ENCODE peak calls at places on chromosomes 3 and 15, in ten cellular contexts. W is A549, A is cardiac fibroblast, E is endothelial cell, O is suprapubic skin, R is AG04449, U is stomach, Z is astrocyte of the spinal cord, M is omental fat pad, X is pancreas. P is an unnamed sample.

GRCh38 chr15:89781891-89782618 is 5.9 kb downstream of the MESP2 start:
- DNase-seq in W (no peak), A (peak), E (no peak), O (no peak), R (no peak), U (no peak), Z (peak), M (no peak), X (peak), P (no peak)

GRCh38 chr3:9111349-9112265 is 137.8 kb downstream of the SRGAP3 start:
- DNase-seq in W (no peak), A (no peak), E (peak), O (no peak), R (no peak), U (no peak), Z (no peak), M (no peak), X (no peak), P (no peak)

GRCh38 chr3:8637348-8637747 is 7.2 kb downstream of the SSUH2 start:
- DNase-seq in W (no peak), A (no peak), E (no peak), O (no peak), R (no peak), U (no peak), Z (no peak), M (no peak), X (no peak), P (no peak)

GRCh38 chr3:73863546-73864079 is 238.9 kb upstream of the PDZRN3 start:
- DNase-seq in W (no peak), A (no peak), E (no peak), O (no peak), R (no peak), U (no peak), Z (no peak), M (no peak), X (no peak), P (no peak)

GRCh38 chr3:53274938-53275666 is 19.3 kb upstream of the TKT start:
- DNase-seq in W (no peak), A (no peak), E (no peak), O (no peak), R (no peak), U (no peak), Z (no peak), M (no peak), X (no peak), P (no peak)

GRCh38 chr3:106249159-106249558 is 380.3 kb upstream of the CBLB start:
- DNase-seq in W (no peak), A (peak), E (no peak), O (no peak), R (peak), U (no peak), Z (peak), M (no peak), X (no peak), P (no peak)

GRCh38 chr15:72195101-72195511 is 2.5 kb downstream of the GRAMD2A start:
- DNase-seq in W (peak), A (no peak), E (no peak), O (no peak), R (no peak), U (no peak), Z (no peak), M (no peak), X (no peak), P (no peak)

GRCh38 chr3:123256256-123256655 is 54.5 kb downstream of the SEC22A start:
- DNase-seq in W (no peak), A (no peak), E (no peak), O (no peak), R (no peak), U (no peak), Z (no peak), M (no peak), X (no peak), P (no peak)

GRCh38 chr3:38124324-38125122 is 12.4 kb downstream of the ACAA1 start:
- DNase-seq in W (no peak), A (no peak), E (no peak), O (peak), R (no peak), U (peak), Z (no peak), M (no peak), X (no peak), P (peak)

GRCh38 chr3:135503429-135504083 is 462.0 kb upstream of the PPP2R3A start:
- DNase-seq in W (peak), A (peak), E (peak), O (no peak), R (no peak), U (peak), Z (peak), M (peak), X (peak), P (no peak)

GRCh38 chr3:142962520-142963265 is 781 bp downstream of the PAQR9 start:
- DNase-seq in W (peak), A (no peak), E (no peak), O (no peak), R (no peak), U (no peak), Z (no peak), M (no peak), X (no peak), P (no peak)

GRCh38 chr3:105842943-105843342 is 25.9 kb downstream of the CBLB start:
- DNase-seq in W (no peak), A (no peak), E (no peak), O (no peak), R (no peak), U (no peak), Z (no peak), M (no peak), X (no peak), P (no peak)

GRCh38 chr15:55897560-55898336 is 95.7 kb downstream of the NEDD4 start:
- DNase-seq in W (peak), A (peak), E (peak), O (no peak), R (no peak), U (peak), Z (peak), M (no peak), X (peak), P (no peak)

GRCh38 chr15:28989239-28989830 is 103.6 kb downstream of the APBA2 start:
- DNase-seq in W (peak), A (no peak), E (peak), O (no peak), R (no peak), U (no peak), Z (no peak), M (no peak), X (no peak), P (no peak)

GRCh38 chr3:125115640-125116039 is 59.8 kb upstream of the HEG1 start:
- DNase-seq in W (no peak), A (peak), E (no peak), O (peak), R (no peak), U (no peak), Z (peak), M (no peak), X (no peak), P (no peak)

GRCh38 chr15:77025066-77025435 is 30.1 kb downstream of the PSTPIP1 start:
- DNase-seq in W (no peak), A (no peak), E (no peak), O (peak), R (no peak), U (no peak), Z (no peak), M (no peak), X (no peak), P (peak)

GRCh38 chr3:1195922-1196321 is 103.1 kb downstream of the CNTN6 start:
- DNase-seq in W (no peak), A (peak), E (no peak), O (no peak), R (peak), U (no peak), Z (peak), M (no peak), X (no peak), P (no peak)

GRCh38 chr15:42385206-42385979 is 26.1 kb downstream of the CAPN3 start:
- DNase-seq in W (peak), A (peak), E (peak), O (no peak), R (no peak), U (peak), Z (peak), M (no peak), X (no peak), P (no peak)

GRCh38 chr3:9226326-9226725 is 23.1 kb downstream of the SRGAP3 start:
- DNase-seq in W (no peak), A (peak), E (no peak), O (no peak), R (no peak), U (no peak), Z (peak), M (no peak), X (no peak), P (no peak)

GRCh38 chr15:81779181-81779580 is 266.6 kb downstream of the MEX3B start:
- DNase-seq in W (no peak), A (no peak), E (no peak), O (no peak), R (no peak), U (no peak), Z (no peak), M (no peak), X (no peak), P (no peak)

GRCh38 chr3:21942328-21942727 is 191.3 kb upstream of the ZNF385D start:
- DNase-seq in W (no peak), A (peak), E (no peak), O (no peak), R (peak), U (no peak), Z (peak), M (no peak), X (no peak), P (no peak)

GRCh38 chr3:122754867-122755835 is 38.5 kb downstream of the HSPBAP1 start:
- DNase-seq in W (peak), A (peak), E (peak), O (no peak), R (no peak), U (no peak), Z (peak), M (no peak), X (no peak), P (no peak)

GRCh38 chr3:29427266-29428103 is 146.6 kb downstream of the RBMS3 start:
- DNase-seq in W (no peak), A (no peak), E (no peak), O (no peak), R (peak), U (no peak), Z (no peak), M (no peak), X (no peak), P (no peak)

GRCh38 chr15:72222433-72222832 is 8.6 kb downstream of the PKM start:
- DNase-seq in W (peak), A (peak), E (no peak), O (no peak), R (no peak), U (no peak), Z (no peak), M (no peak), X (no peak), P (no peak)

GRCh38 chr3:184537885-184538599 is 23.5 kb upstream of the EPHB3 start:
- DNase-seq in W (no peak), A (no peak), E (no peak), O (no peak), R (no peak), U (no peak), Z (no peak), M (no peak), X (no peak), P (peak)

GRCh38 chr15:86863226-86863915 is 783.7 kb downstream of the AGBL1 start:
- DNase-seq in W (no peak), A (peak), E (no peak), O (no peak), R (peak), U (no peak), Z (peak), M (no peak), X (no peak), P (no peak)

DNA sequence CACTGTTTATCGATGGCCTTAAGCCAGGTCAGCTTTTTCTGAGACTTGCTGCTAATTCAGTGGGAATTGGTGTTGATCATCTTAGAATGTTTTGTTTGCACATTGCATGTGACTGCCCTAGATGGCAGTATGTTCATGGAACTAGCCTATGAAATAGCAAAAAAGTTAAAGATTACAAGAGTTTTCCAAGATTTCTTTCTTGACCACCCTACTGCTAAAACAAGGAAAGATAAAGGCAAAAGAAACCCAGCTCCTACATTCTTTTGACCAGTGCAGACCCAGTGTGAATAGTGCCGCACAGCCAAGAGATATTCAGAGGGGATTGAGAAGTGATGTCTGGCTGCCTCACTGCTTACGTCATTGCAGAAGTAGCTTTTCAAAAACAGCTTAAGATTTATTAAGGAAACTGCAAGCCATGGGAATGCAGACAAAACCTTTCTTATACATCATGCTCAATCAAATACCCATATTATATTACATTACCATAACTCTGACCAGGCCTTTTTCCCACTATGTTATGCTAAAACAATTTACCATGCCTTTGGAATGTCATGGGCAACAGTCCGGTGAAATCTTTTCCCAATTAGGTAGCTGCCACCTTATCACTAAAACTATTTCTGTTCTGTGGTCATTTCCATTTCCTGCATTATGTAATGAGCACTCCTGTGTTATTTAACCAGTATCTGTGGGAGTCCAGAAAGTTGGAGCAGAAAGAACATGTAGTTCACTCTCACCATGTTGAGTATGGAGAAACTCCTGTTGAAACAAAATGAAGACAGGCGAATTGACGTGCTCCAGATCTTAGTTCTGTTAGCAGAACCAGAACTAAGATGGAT is 6.0 kb downstream of the PHLDB2 start:
- DNase-seq in W (peak), A (peak), E (no peak), O (no peak), R (peak), U (no peak), Z (peak), M (no peak), X (no peak), P (no peak)
- TF ChIP-seq CTCF in W (peak), A (peak), E (no peak), O (no peak), R (peak), U (no peak), Z (peak), M (no peak), X (no peak), P (peak)

DNA sequence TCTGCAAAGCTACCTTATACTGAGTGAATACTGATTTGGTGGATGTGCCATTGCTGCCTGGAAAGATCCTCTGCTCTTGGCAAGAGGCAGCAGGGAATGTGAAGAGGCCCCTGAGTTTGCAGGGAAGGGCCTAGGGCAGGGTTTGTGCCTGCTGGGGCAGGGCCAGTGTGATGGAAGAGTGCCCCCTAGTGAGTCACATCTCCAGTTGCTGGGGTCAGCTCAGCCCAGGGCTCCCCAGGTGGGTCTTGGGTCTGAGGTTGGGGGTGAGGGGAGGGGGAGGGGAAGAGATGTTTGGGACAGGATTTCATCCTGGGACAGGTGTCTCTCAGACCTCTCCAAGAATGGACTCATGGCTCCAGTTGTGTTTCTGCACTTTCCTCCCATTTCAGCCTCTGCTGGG is 4.1 kb upstream of the AMOTL2 start:
- DNase-seq in W (no peak), A (peak), E (no peak), O (peak), R (no peak), U (no peak), Z (no peak), M (peak), X (peak), P (peak)
- TF ChIP-seq CTCF in W (peak), A (peak), E (no peak), O (peak), R (no peak), U (no peak), Z (peak), M (no peak), X (peak), P (peak)

GRCh38 chr3:194985031-194985578 is 285.9 kb downstream of the XXYLT1 start:
- DNase-seq in W (no peak), A (peak), E (peak), O (peak), R (no peak), U (peak), Z (peak), M (no peak), X (peak), P (peak)
- TF ChIP-seq CTCF in W (no peak), A (peak), E (no peak), O (peak), R (peak), U (no peak), Z (peak), M (no peak), X (no peak), P (no peak)

GRCh38 chr3:192844366-192844765 is 73.3 kb downstream of the MB21D2 start:
- DNase-seq in W (no peak), A (no peak), E (no peak), O (no peak), R (no peak), U (no peak), Z (no peak), M (no peak), X (no peak), P (no peak)
- TF ChIP-seq CTCF in W (no peak), A (no peak), E (no peak), O (no peak), R (no peak), U (no peak), Z (no peak), M (no peak), X (no peak), P (no peak)

DNA sequence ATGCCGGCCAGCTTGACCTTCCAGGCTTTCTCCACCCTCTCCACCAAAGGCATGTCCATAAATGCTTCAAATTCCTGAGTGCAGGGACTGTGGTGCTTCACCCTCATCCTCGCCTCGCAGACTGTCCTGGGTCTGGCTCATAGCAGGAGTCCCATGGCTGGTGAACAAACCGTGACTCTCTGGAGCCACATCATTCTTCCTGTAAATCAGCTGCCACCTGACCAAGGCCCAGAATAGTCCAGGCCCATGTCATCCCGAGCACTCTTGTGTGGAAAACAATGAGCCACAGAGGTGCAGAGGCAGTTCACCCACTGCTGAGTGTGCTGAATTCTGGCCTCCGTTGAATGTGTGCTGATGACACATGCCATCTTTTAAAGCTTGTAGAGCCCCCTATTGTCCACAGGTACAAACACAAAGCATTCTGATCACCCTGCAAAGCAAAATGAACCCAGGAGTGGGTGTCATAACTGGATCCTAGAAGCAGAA is 68.6 kb downstream of the ABHD5 start:
- DNase-seq in W (peak), A (peak), E (no peak), O (no peak), R (peak), U (no peak), Z (peak), M (no peak), X (no peak), P (no peak)
- TF ChIP-seq CTCF in W (peak), A (peak), E (no peak), O (no peak), R (peak), U (no peak), Z (peak), M (no peak), X (no peak), P (peak)

GRCh38 chr15:45941367-45941766 is 306.5 kb downstream of the SQOR start:
- DNase-seq in W (no peak), A (no peak), E (no peak), O (no peak), R (no peak), U (no peak), Z (no peak), M (no peak), X (no peak), P (no peak)
- TF ChIP-seq CTCF in W (no peak), A (no peak), E (no peak), O (no peak), R (no peak), U (no peak), Z (no peak), M (no peak), X (no peak), P (no peak)

GRCh38 chr3:187717572-187717971 is 15.2 kb upstream of the RTP2 start:
- DNase-seq in W (no peak), A (no peak), E (no peak), O (no peak), R (no peak), U (no peak), Z (no peak), M (no peak), X (no peak), P (no peak)

GRCh38 chr3:187719628-187720336 is 17.4 kb upstream of the RTP2 start:
- DNase-seq in W (no peak), A (no peak), E (no peak), O (no peak), R (no peak), U (no peak), Z (no peak), M (no peak), X (no peak), P (no peak)

GRCh38 chr3:187718802-187719201 is 16.4 kb upstream of the RTP2 start:
- DNase-seq in W (no peak), A (no peak), E (no peak), O (no peak), R (no peak), U (no peak), Z (no peak), M (no peak), X (no peak), P (no peak)

GRCh38 chr3:187713504-187713903 is 11.1 kb upstream of the RTP2 start:
- DNase-seq in W (peak), A (peak), E (no peak), O (no peak), R (no peak), U (no peak), Z (no peak), M (no peak), X (no peak), P (no peak)

GRCh38 chr3:187714404-187714979 is 12.1 kb upstream of the RTP2 start:
- DNase-seq in W (peak), A (peak), E (peak), O (no peak), R (no peak), U (peak), Z (peak), M (peak), X (peak), P (peak)
- TF ChIP-seq CTCF in W (peak), A (peak), E (peak), O (peak), R (peak), U (no peak), Z (peak), M (no peak), X (peak), P (peak)

GRCh38 chr3:25428003-25428861 is at the start of gene RARB:
- DNase-seq in W (peak), A (peak), E (peak), O (peak), R (peak), U (peak), Z (peak), M (no peak), X (peak), P (peak)
- TF ChIP-seq CTCF in W (no peak), A (no peak), E (no peak), O (no peak), R (no peak), U (no peak), Z (no peak), M (no peak), X (no peak), P (no peak)

DNA sequence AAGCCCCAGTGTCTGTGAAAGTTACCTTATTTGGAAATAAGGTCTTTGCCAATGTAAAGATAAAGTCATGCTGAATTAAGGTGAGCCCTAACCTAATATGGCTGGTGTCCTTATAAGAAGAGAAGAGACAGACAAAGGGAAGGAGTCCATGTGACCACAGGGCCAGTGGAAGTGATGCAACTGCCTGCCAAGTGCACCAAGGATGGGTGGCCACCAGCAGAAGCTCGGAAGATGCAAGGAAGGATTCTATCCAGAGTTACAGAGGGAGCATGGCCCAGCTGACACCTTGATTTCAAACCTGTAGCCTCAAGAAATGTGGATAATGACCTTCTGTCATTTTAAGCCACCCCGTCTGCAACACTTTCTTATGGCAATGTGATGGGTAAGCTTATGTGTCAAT is 35.3 kb upstream of the PGPEP1L start:
- DNase-seq in W (no peak), A (no peak), E (no peak), O (peak), R (no peak), U (no peak), Z (no peak), M (no peak), X (no peak), P (no peak)
- TF ChIP-seq CTCF in W (no peak), A (no peak), E (no peak), O (no peak), R (no peak), U (no peak), Z (no peak), M (no peak), X (no peak), P (no peak)

P was measured in osteocyte.